ENCODE peak calls at places on chromosome 12, in nine cellular contexts. X is hepatocyte, S is MM.1S, O is HCT116, J is neural progenitor cell, P is PC-3, D is GM23338, R is SK-N-SH, V is OCI-LY7. E is an unnamed sample.

GRCh38 chr12:78739653-78740052 is 124.9 kb upstream of the SYT1 start:
- DNase-seq in V (no peak), J (no peak), S (no peak), O (no peak), X (no peak), P (no peak), R (no peak), D (no peak), E (no peak)

GRCh38 chr12:118582863-118583262 is 206.5 kb downstream of the SUDS3 start:
- DNase-seq in X (no peak), D (no peak), P (no peak), R (no peak), S (no peak), J (no peak), V (no peak), O (no peak), E (no peak)

GRCh38 chr12:124709722-124710656 is 142.6 kb upstream of the NCOR2 start:
- DNase-seq in O (no peak), V (no peak), R (no peak), J (no peak), D (no peak), S (no peak), P (no peak), X (no peak), E (peak)

GRCh38 chr12:13941258-13942249 is 39.8 kb downstream of the GRIN2B start:
- DNase-seq in S (peak), X (peak), V (peak), P (peak), O (peak), J (peak), R (peak), D (peak), E (peak)

GRCh38 chr12:47360771-47361388 is 281.1 kb upstream of the AMIGO2 start:
- DNase-seq in S (peak), D (no peak), O (no peak), J (no peak), R (no peak), V (peak), X (no peak), P (no peak), E (no peak)

GRCh38 chr12:71303199-71303598 is 136.4 kb upstream of the LGR5 start:
- DNase-seq in R (no peak), S (no peak), O (peak), D (no peak), V (no peak), P (peak), J (no peak), X (no peak), E (no peak)

GRCh38 chr12:8823565-8824300 is 1.3 kb downstream of the A2ML1 start:
- DNase-seq in J (peak), O (peak), X (peak), V (peak), S (no peak), D (peak), R (peak), P (no peak), E (peak)

GRCh38 chr12:7460375-7461259 is 16.7 kb upstream of the CD163L1 start:
- DNase-seq in P (peak), S (peak), O (peak), X (peak), V (peak), R (peak), J (peak), D (peak), E (peak)

GRCh38 chr12:117189725-117190209 is 503 bp downstream of the FBXO21 start:
- DNase-seq in P (peak), S (no peak), R (peak), X (peak), V (peak), D (peak), O (no peak), J (peak), E (peak)

GRCh38 chr12:123115409-123116111 is 35.3 kb downstream of the PITPNM2 start:
- DNase-seq in V (no peak), P (peak), J (no peak), R (no peak), S (no peak), X (peak), D (no peak), O (no peak), E (peak)

GRCh38 chr12:55927588-55928502 is at the start of gene PYM1:
- DNase-seq in V (peak), P (peak), D (peak), O (peak), J (peak), R (peak), S (peak), X (peak), E (peak)

GRCh38 chr12:62021808-62022207 is 238.4 kb upstream of the USP15 start:
- DNase-seq in J (no peak), D (peak), P (no peak), O (no peak), R (no peak), S (no peak), V (no peak), X (no peak), E (no peak)

GRCh38 chr12:8913702-8914032 is 642 bp upstream of the PHC1 start:
- DNase-seq in P (no peak), J (no peak), V (no peak), O (no peak), D (no peak), X (peak), S (no peak), R (no peak), E (peak)

GRCh38 chr12:55072093-55072492 is 52.3 kb downstream of the NEUROD4 start:
- DNase-seq in R (no peak), V (peak), P (peak), S (peak), X (peak), D (peak), O (peak), J (peak), E (peak)

GRCh38 chr12:14238224-14238792 is 127.2 kb upstream of the ATF7IP start:
- DNase-seq in O (no peak), D (peak), R (no peak), J (no peak), P (peak), X (peak), V (peak), S (peak), E (peak)

GRCh38 chr12:62292761-62293446 is 32.7 kb downstream of the USP15 start:
- DNase-seq in O (no peak), J (no peak), X (no peak), P (no peak), D (peak), R (no peak), S (no peak), V (no peak), E (no peak)

GRCh38 chr12:98820005-98820404 is 174.9 kb downstream of the APAF1 start:
- DNase-seq in J (peak), R (no peak), P (no peak), O (no peak), S (no peak), X (no peak), D (peak), V (no peak), E (no peak)

GRCh38 chr12:58942345-58942744 is 22.0 kb upstream of the LRIG3 start:
- DNase-seq in R (no peak), S (no peak), D (no peak), P (peak), O (no peak), J (no peak), X (no peak), V (no peak), E (no peak)

GRCh38 chr12:120102189-120103043 is 14.1 kb downstream of the RAB35 start:
- DNase-seq in O (no peak), R (no peak), X (no peak), S (no peak), J (no peak), P (no peak), D (peak), V (no peak), E (no peak)

GRCh38 chr12:120101182-120101581 is 15.4 kb downstream of the RAB35 start:
- DNase-seq in D (no peak), P (no peak), O (no peak), X (no peak), S (peak), V (no peak), J (no peak), R (peak), E (no peak)

GRCh38 chr12:120100630-120101029 is 15.9 kb downstream of the RAB35 start:
- DNase-seq in V (no peak), J (no peak), R (peak), X (no peak), D (no peak), O (no peak), P (no peak), S (no peak), E (peak)

GRCh38 chr12:120103044-120103338 is 13.6 kb downstream of the RAB35 start:
- DNase-seq in S (no peak), J (no peak), D (no peak), O (no peak), R (no peak), X (no peak), V (no peak), P (no peak), E (no peak)

GRCh38 chr12:120101617-120102016 is 14.9 kb downstream of the RAB35 start:
- DNase-seq in R (no peak), D (no peak), S (no peak), X (no peak), J (no peak), O (no peak), P (no peak), V (no peak), E (no peak)
- H3K27ac ChIP-seq in R (no peak), D (no peak), S (peak), X (no peak), J (peak), O (no peak), P (no peak), V (no peak), E (no peak)

DNA sequence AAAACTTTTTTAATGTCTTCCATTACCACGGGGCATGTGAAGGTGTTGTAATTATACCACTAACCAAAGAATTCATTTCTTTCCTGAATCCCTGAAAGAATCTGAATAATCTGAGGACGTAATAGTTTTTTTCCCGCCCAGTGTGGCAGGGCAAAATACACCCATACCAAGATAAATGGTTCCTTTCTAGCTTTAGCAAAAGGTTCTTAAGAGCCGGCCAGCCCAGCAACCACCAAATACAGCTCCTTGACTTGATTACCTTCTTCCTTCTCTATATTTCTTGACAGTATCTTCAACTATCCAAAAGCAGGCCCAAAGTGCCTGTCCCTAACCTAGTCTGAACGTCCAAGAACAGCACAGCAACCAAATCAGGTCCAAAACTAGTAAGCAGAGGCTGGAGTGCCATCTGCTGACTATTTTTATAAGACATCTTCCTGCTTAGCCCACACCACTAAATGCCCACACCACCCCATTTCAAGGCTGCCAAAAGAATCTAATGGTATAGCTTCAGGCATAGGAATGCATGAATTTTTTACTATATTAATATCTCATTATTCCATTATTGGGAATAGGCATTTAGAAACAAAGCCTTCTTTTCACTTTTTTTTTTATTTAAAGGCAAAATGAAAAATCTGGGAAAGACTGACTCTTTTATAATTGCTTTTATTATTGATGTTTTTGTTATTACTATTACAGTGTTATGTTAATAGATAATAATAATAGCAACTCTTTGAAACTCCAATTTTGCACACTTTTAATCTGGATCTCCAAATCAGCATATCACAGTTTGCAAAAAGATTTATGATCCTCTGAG is 524.4 kb downstream of the MED13L start:
- DNase-seq in O (peak), S (peak), X (peak), P (peak), J (peak), D (peak), R (peak), V (peak), E (peak)
- TF ChIP-seq EZH2phosphoT487 in O (no peak), S (no peak), X (no peak), P (no peak), J (no peak), D (no peak), R (no peak), V (no peak), E (no peak)

GRCh38 chr12:108849653-108850052 is 7.7 kb downstream of the SSH1 start:
- DNase-seq in O (no peak), X (no peak), D (peak), J (no peak), S (no peak), P (no peak), R (peak), V (no peak), E (peak)

GRCh38 chr12:108850854-108851573 is 6.4 kb downstream of the SSH1 start:
- DNase-seq in X (no peak), V (peak), D (no peak), P (no peak), J (no peak), S (no peak), R (peak), O (no peak), E (peak)

GRCh38 chr12:108845696-108846095 is 11.7 kb downstream of the SSH1 start:
- DNase-seq in J (no peak), S (no peak), X (no peak), V (no peak), D (no peak), P (no peak), O (no peak), R (no peak), E (no peak)

GRCh38 chr12:108846320-108846719 is 11.1 kb downstream of the SSH1 start:
- DNase-seq in V (no peak), J (no peak), O (no peak), D (no peak), P (no peak), X (no peak), R (peak), S (no peak), E (peak)

DNA sequence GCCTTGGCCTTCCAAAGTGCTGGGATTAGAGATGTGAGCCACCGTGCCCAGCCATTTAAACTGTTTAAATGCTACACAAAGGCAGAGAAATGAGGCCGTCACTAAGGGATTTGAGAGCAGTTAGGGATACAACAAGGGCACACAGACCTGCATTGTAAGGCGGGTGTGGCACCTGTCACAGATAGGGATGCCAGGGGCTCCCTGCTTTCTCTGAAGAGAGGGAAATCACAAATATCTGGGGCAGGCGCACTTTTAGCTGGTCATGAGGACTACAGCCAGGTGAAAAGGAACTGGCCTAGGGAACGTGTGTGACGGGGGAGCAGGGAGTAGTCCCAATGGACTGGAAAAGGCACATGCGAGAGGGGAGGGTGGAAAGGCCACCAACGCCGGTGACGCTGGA is 9.7 kb downstream of the SSH1 start:
- DNase-seq in D (no peak), S (no peak), O (no peak), J (no peak), X (no peak), V (no peak), R (no peak), P (no peak), E (no peak)
- H3K27ac ChIP-seq in D (no peak), S (no peak), O (no peak), J (no peak), X (no peak), V (no peak), R (peak), P (no peak), E (no peak)

GRCh38 chr12:95548056-95548538 is 3.2 kb downstream of the USP44 start:
- DNase-seq in R (peak), J (peak), V (peak), P (no peak), S (no peak), X (peak), D (peak), O (no peak), E (peak)
- TF ChIP-seq EZH2phosphoT487 in R (no peak), J (peak), V (no peak), P (no peak), S (no peak), X (no peak), D (no peak), O (no peak), E (no peak)

GRCh38 chr12:31318870-31319269 is 7.1 kb downstream of the SINHCAF start:
- DNase-seq in X (no peak), O (no peak), S (no peak), J (no peak), V (no peak), D (no peak), P (no peak), R (no peak), E (no peak)

GRCh38 chr12:31316964-31317363 is 9.0 kb downstream of the SINHCAF start:
- DNase-seq in O (no peak), V (no peak), D (no peak), J (no peak), X (no peak), S (no peak), P (no peak), R (no peak), E (no peak)

GRCh38 chr12:31315089-31315725 is 10.7 kb downstream of the SINHCAF start:
- DNase-seq in P (no peak), R (no peak), X (no peak), S (no peak), D (no peak), J (no peak), O (no peak), V (no peak), E (no peak)

GRCh38 chr12:31315779-31316465 is 10.0 kb downstream of the SINHCAF start:
- DNase-seq in V (no peak), X (no peak), J (no peak), R (no peak), S (no peak), P (no peak), D (no peak), O (no peak), E (no peak)

GRCh38 chr12:31317471-31318397 is 8.2 kb downstream of the SINHCAF start:
- DNase-seq in O (no peak), P (no peak), V (peak), J (peak), X (no peak), D (no peak), S (no peak), R (no peak), E (no peak)
- H3K27ac ChIP-seq in O (no peak), P (no peak), V (peak), J (peak), X (peak), D (peak), S (peak), R (peak), E (no peak)

DNA sequence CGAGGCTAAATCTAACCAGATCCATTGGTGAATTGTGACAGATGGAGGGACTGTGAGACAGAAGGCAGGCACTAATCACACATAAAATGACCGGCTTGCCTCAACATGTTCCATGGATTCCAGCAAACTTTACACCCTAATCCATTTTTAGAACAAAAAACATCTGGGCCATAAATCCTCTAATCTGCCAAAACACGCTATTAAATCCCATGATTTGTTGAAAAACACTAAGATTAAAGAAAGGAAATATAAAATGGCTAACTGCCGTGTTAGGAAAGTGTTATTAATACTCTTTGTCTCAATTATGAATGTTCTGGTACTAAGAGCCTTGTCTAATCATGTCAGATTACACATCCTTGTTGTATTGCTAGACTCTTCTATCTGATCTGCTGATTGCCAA is 385.0 kb downstream of the SOX5 start:
- DNase-seq in R (no peak), D (no peak), S (no peak), P (no peak), V (no peak), J (no peak), X (no peak), O (no peak), E (no peak)
- TF ChIP-seq EZH2phosphoT487 in R (no peak), D (no peak), S (no peak), P (no peak), V (no peak), J (no peak), X (peak), O (no peak), E (no peak)

GRCh38 chr12:12915654-12916053 is 24.3 kb downstream of the GPRC5A start:
- DNase-seq in D (peak), P (no peak), V (no peak), O (no peak), X (no peak), S (no peak), J (peak), R (no peak), E (no peak)

GRCh38 chr12:12913626-12914388 is 22.4 kb downstream of the GPRC5A start:
- DNase-seq in P (no peak), V (no peak), D (no peak), O (no peak), X (no peak), R (no peak), S (no peak), J (no peak), E (no peak)

GRCh38 chr12:12919666-12920435 is 28.5 kb downstream of the GPRC5A start:
- DNase-seq in R (no peak), D (no peak), O (no peak), S (no peak), P (no peak), X (no peak), V (no peak), J (no peak), E (no peak)

GRCh38 chr12:12918781-12919180 is 27.4 kb downstream of the GPRC5A start:
- DNase-seq in R (no peak), J (no peak), S (no peak), P (peak), O (no peak), X (no peak), V (no peak), D (no peak), E (no peak)

DNA sequence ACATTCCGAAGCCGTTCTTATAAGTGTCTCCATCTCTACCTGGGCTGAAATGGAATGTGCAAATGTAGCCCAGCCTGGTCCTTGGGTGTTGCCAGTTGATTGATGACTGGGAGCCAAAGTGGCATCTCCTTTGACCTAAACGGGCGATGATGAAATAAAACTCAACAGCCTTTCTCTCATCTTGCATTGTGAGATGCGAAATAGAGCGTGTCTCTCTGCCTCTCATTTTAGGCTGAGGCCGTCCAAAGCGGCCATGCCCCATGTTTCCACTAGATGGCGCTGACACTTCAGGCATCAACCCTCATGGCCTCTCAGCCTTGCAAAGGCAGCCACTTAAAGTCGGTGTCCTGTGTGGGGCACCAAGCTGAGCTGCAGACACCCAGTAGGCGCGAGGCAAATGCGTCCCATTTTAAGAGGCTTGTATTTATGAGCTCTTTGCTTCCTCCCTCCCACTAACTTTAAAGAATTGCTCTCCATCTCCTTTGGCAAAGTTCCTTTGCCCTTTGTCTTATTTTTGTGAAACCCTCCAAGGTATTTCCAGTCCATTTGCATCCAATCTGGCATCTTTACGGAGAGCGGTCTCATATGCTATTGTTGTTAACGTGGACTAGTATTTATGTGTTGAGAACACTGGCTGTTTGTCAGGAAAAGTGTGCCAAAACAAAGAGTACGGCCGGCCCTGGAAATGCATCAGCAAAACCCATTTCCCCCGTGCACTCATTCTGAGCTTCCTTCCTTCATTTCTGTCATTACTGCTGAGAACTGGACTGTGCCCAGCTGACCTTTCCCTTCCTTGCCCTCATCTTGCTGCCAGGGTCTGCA is 25.0 kb downstream of the GPRC5A start:
- DNase-seq in V (peak), P (peak), X (peak), S (peak), O (peak), J (peak), D (peak), R (peak), E (peak)
- H3K27ac ChIP-seq in V (no peak), P (no peak), X (peak), S (no peak), O (peak), J (no peak), D (no peak), R (no peak), E (peak)